ENCODE peak calls at places on chromosomes 2 and 18, in five cellular contexts. O is bronchial epithelial cell, Q is GM23248, W is epithelial cell of esophagus, G is AG10803. N is an unnamed sample.

GRCh38 chr2:138267161-138267901 is 234.2 kb upstream of the SPOPL start:
- DNase-seq in O (peak; percentile 78), Q (peak; percentile 73), W (peak; percentile 55), G (peak; percentile 72), N (no peak)

GRCh38 chr2:225117061-225117716 is 74.9 kb upstream of the DOCK10 start:
- DNase-seq in O (no peak), Q (peak; percentile 71), W (no peak), G (peak; percentile 59), N (no peak)

GRCh38 chr2:31660165-31660564 is 79.4 kb upstream of the SRD5A2 start:
- DNase-seq in O (peak; percentile 51), Q (no peak), W (peak; percentile 23), G (no peak), N (no peak)

GRCh38 chr18:8802031-8802679 is 96.8 kb downstream of the MTCL1 start:
- DNase-seq in O (peak; percentile 26), Q (no peak), W (no peak), G (no peak), N (no peak)

GRCh38 chr2:47225061-47225783 is 70.1 kb upstream of the STPG4 start:
- DNase-seq in O (no peak), Q (peak; percentile 47), W (peak; percentile 24), G (peak; percentile 88), N (no peak)

GRCh38 chr2:54709341-54709809 is 14.1 kb upstream of the EML6 start:
- DNase-seq in O (peak; percentile 35), Q (no peak), W (peak; percentile 26), G (no peak), N (no peak)

GRCh38 chr2:146572598-146572997 is 1272.2 kb upstream of the ACVR2A start:
- DNase-seq in O (peak; percentile 79), Q (peak; percentile 70), W (peak; percentile 50), G (peak; percentile 30), N (no peak)

GRCh38 chr2:9385841-9386240 is 37.5 kb downstream of the ITGB1BP1 start:
- DNase-seq in O (no peak), Q (no peak), W (no peak), G (peak; percentile 73), N (no peak)

GRCh38 chr2:186751078-186751477 is 57.2 kb downstream of the FAM171B start:
- DNase-seq in O (no peak), Q (no peak), W (no peak), G (no peak), N (no peak)

GRCh38 chr2:101501443-101501842 is 26.5 kb upstream of the RFX8 start:
- DNase-seq in O (no peak), Q (peak; percentile 39), W (no peak), G (no peak), N (no peak)

GRCh38 chr2:32479993-32480392 is 123.2 kb downstream of the BIRC6 start:
- DNase-seq in O (no peak), Q (no peak), W (no peak), G (no peak), N (no peak)

GRCh38 chr2:210443527-210443926 is 33.0 kb downstream of the LANCL1 start:
- DNase-seq in O (no peak), Q (no peak), W (no peak), G (no peak), N (no peak)

GRCh38 chr2:203802277-203803045 is 65.1 kb upstream of the CTLA4 start:
- DNase-seq in O (peak; percentile 23), Q (peak; percentile 97), W (no peak), G (peak; percentile 97), N (no peak)

GRCh38 chr18:59885579-59886163 is 14.1 kb upstream of the PMAIP1 start:
- DNase-seq in O (peak; percentile 74), Q (peak; percentile 87), W (peak; percentile 71), G (peak; percentile 86), N (no peak)
- H3K4me3 ChIP-seq in O (no peak overlapping the region), Q (peak overlapping the region; percentile 54), W (no peak overlapping the region), G (peak overlapping the region; percentile 19), N (no peak overlapping the region)

DNA sequence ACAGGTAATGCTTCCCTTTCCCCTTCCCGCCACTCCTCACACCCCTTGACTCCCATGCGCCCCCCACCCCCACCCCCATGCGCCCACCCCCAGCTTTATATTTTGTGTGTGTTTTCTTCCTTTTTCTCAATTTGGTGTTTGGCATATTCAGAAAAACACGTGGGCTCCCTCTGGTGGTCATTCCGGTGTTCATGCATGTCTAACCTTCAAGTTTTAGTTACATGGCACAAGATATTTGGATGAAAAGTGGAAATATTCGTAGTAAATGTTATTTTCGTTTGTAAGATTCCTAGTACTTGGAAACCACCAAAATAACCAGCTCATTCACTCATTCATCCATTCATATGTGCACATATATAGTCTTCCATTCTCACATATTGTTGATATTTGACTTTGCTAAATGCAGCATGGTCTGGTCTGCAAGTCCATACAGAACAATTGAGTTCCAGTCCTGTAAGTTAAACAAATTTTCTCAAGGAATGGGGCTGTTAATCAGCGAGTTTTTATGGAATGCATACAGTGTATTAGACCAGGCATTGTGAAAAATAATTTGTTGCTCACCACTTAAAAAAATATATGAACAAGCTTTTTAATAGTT is 143.6 kb upstream of the MAP3K20 start:
- DNase-seq in O (peak; percentile 55), Q (peak; percentile 73), W (peak; percentile 72), G (peak; percentile 58), N (peak; percentile 41)
- H3K4me3 ChIP-seq in O (no peak overlapping the region), Q (no peak overlapping the region), W (no peak overlapping the region), G (no peak overlapping the region), N (no peak overlapping the region)

DNA sequence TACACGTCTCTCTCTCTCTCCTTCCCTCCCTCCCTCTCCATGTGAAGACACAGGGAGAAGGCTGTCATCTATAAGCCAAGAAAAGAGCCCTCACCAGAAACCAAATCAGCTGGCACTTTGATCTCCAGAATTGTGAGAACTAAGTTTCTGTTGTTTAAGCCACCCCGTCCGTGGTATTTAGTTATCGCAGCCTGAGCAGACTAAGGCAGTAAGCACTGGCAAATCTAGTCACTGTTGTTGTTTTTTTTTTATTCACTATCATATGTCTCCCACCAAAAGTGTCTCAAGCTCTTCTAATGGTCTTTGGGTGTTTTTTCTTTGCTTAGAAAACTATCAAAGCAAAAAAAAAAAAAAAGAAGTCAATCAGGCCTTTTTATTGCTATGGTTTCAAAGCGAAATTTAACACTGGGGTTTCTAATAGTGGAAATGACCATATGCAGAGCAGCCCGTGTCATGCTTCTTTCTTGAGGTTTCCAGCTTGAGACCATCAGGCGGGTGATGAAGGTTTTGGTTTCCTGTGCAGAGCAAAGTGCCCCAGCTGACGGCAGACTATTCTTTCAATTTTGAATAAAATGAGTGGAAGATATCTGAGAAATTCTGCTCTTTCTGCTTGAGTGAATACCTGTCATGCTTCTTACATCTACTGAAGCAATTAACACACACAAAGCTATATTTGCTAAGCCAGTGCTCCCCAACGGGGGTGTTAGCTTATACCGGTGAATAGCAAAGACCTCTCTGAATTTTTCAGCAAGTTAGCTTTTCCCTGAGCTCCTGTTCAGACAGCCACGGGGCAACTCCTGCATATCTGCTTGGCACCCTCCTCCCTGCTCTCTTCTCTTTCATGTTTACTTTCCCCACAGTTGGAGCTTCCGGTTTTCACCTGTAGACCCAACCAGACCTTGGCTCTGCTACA is 394.1 kb upstream of the ATP5MC3 start:
- DNase-seq in O (no peak), Q (no peak), W (no peak), G (no peak), N (no peak)
- H3K4me3 ChIP-seq in O (no peak overlapping the region), Q (no peak overlapping the region), W (no peak overlapping the region), G (no peak overlapping the region), N (no peak overlapping the region)

GRCh38 chr2:218383892-218384519 is 1.9 kb downstream of the SLC11A1 start:
- DNase-seq in O (peak; percentile 77), Q (peak; percentile 48), W (peak; percentile 77), G (no peak), N (no peak)
- H3K4me3 ChIP-seq in O (no peak overlapping the region), Q (no peak overlapping the region), W (no peak overlapping the region), G (no peak overlapping the region), N (no peak overlapping the region)

GRCh38 chr2:234437642-234438321 is 59.1 kb downstream of the ARL4C start:
- DNase-seq in O (peak; percentile 63), Q (no peak), W (peak; percentile 58), G (no peak), N (no peak)
- H3K4me3 ChIP-seq in O (no peak overlapping the region), Q (no peak overlapping the region), W (no peak overlapping the region), G (no peak overlapping the region), N (no peak overlapping the region)

DNA sequence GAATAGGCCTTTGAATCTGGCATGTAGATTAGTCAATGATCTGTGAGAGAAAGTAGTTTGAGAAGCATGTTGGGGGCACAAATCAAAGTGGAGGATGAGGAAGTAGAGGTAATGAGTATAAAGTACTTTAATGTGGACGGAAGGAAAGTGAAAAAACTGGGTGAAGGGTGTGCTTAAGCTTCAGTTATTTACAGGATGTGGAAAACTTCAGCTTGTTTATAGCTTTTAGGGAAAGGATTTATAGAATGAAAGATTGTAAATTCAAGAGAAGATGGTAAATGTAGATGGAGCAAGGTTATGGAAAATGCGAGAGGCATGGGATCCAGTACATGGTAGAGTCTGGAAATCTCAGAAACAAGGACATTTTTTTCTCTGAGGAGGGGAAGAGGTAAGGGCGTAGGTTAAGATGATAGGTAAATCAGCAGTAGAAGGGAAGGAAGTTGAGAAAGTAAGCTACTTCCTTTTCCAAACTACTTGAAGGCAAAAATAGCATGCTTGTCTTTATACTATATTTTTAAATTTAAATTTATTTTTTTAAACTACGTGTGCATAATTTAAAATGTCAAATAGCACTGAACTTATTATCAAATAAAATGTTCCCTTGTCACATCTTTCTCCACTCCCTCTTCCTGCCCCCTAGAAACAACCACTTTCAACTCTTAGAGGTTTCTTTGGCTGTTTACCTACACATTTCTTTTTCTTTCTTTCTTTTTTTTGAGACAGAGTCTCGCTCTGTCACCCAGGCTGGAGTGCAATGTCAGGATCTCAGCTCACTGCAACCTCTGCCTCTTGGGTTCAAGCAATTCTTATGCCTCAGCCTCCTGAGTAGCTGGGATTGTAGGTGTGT is 8.5 kb downstream of the FAM117B start:
- DNase-seq in O (no peak), Q (no peak), W (no peak), G (no peak), N (peak; percentile 65)
- H3K4me3 ChIP-seq in O (no peak overlapping the region), Q (no peak overlapping the region), W (no peak overlapping the region), G (no peak overlapping the region), N (peak overlapping the region; percentile 13)

DNA sequence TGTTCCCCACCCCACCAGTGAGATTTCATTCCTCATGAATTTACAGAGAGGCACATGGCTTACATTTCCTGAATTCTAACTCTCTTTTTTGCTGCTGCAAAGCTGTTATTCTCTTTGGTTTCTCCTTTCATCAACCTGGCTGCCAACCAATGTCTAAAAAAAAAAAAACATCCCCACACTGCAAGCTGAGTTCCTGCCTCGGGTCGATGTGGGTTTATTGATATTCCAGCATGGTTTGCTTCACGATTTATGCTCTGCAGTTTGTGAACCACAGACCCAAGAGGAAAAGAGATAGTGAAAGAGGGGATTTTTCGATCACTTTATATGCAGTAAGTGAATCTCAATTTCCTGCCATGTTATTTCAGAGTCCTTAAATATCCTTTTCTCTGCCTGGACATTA is 363.6 kb downstream of the LPIN1 start:
- DNase-seq in O (no peak), Q (no peak), W (no peak), G (peak; percentile 28), N (peak; percentile 37)
- H3K4me3 ChIP-seq in O (no peak overlapping the region), Q (no peak overlapping the region), W (no peak overlapping the region), G (no peak overlapping the region), N (no peak overlapping the region)

GRCh38 chr18:75915941-75916640 is 488.6 kb upstream of the SMIM21 start:
- DNase-seq in O (no peak), Q (no peak), W (no peak), G (peak; percentile 1), N (no peak)
- H3K4me3 ChIP-seq in O (no peak overlapping the region), Q (no peak overlapping the region), W (no peak overlapping the region), G (peak overlapping the region; percentile 42), N (no peak overlapping the region)

GRCh38 chr2:3533836-3534235 is 14.5 kb upstream of the ADI1 start:
- DNase-seq in O (no peak), Q (no peak), W (no peak), G (no peak), N (no peak)
- H3K4me3 ChIP-seq in O (no peak overlapping the region), Q (no peak overlapping the region), W (no peak overlapping the region), G (no peak overlapping the region), N (no peak overlapping the region)

N was measured in CD4-positive, alpha-beta memory T cell.